ENCODE peak calls at places on chromosomes 16 and 17, in nine cellular contexts. U is progenitor cell of endocrine pancreas; Y is breast epithelium; V is effector CD4-positive, alpha-beta T cell; Q is HEK293T; T is stimulated activated CD4-positive, alpha-beta T cell treated with anti-CD3 and anti-CD28 coated beads, Interleukin-15, amount 100 ng/mL, for 1 hour; W is stimulated activated CD8-positive, alpha-beta memory T cell treated with anti-CD3 and anti-CD28 coated beads, Interleukin-4, amount 100 ng/mL, for 1 hour; B is adrenal gland; A is COR-L47. O is an unnamed sample.
A peak's percentile ranks its signal among the peaks of the same experiment; 100 is the strongest.

GRCh38 chr17:29597361-29598172 is 4.6 kb downstream of the ANKRD13B start:
- DNase-seq in T (no peak), V (no peak), W (no peak), A (no peak), B (no peak), Y (no peak), U (no peak), Q (no peak), O (no peak)

GRCh38 chr17:80220709-80221215 is 535 bp downstream of the SLC26A11 start:
- DNase-seq in W (no peak), Q (peak; percentile 57), V (peak; percentile 10), Y (no peak), T (no peak), U (no peak), A (no peak), B (peak; percentile 63), O (no peak)

GRCh38 chr16:78697426-78697825 is 598.0 kb downstream of the WWOX start:
- DNase-seq in B (no peak), U (no peak), Y (no peak), V (no peak), Q (no peak), T (no peak), A (no peak), W (no peak), O (no peak)

GRCh38 chr16:69286941-69287713 is 24.0 kb upstream of the VPS4A start:
- DNase-seq in W (peak; percentile 3), V (peak; percentile 39), Y (no peak), Q (peak; percentile 22), A (peak; percentile 35), T (no peak), B (peak; percentile 58), U (no peak), O (peak; percentile 48)

GRCh38 chr17:82477934-82478333 is 19.4 kb downstream of the NARF start:
- DNase-seq in Q (no peak), B (no peak), T (no peak), U (no peak), V (no peak), Y (no peak), A (no peak), W (no peak), O (no peak)

GRCh38 chr17:10616502-10617119 is 40.5 kb downstream of the MYH3 start:
- DNase-seq in B (peak; percentile 69), Q (peak; percentile 80), T (peak; percentile 58), V (peak; percentile 50), Y (peak; percentile 50), W (peak; percentile 35), U (peak; percentile 85), A (peak; percentile 2), O (peak; percentile 71)

GRCh38 chr17:29004081-29004692 is 1.6 kb downstream of the SEZ6 start:
- DNase-seq in B (peak; percentile 61), Y (no peak), T (no peak), A (no peak), U (no peak), V (no peak), W (no peak), Q (no peak), O (no peak)

GRCh38 chr16:70738083-70738977 is 52.5 kb upstream of the MTSS2 start:
- DNase-seq in A (no peak), Q (peak; percentile 60), U (no peak), W (no peak), V (no peak), Y (peak; percentile 50), T (no peak), B (peak; percentile 88), O (peak; percentile 68)

GRCh38 chr16:66406534-66407368 is 20.3 kb upstream of the BEAN1 start:
- DNase-seq in Y (peak; percentile 71), B (peak; percentile 86), T (peak; percentile 80), Q (peak; percentile 89), A (peak; percentile 67), U (peak; percentile 81), V (peak; percentile 90), W (peak; percentile 79), O (peak; percentile 88)

GRCh38 chr16:48963901-48964615 is 317.6 kb downstream of the CBLN1 start:
- DNase-seq in V (no peak), A (no peak), B (no peak), Q (no peak), W (no peak), T (no peak), U (no peak), Y (no peak), O (no peak)

GRCh38 chr16:46789075-46789474 is 40.9 kb upstream of the MYLK3 start:
- DNase-seq in Y (no peak), Q (no peak), U (no peak), A (no peak), W (no peak), T (no peak), B (no peak), V (no peak), O (no peak)

GRCh38 chr17:78879679-78880186 is 23.3 kb downstream of the CEP295NL start:
- DNase-seq in A (no peak), B (peak; percentile 50), W (no peak), T (no peak), U (no peak), Y (peak; percentile 57), Q (no peak), V (no peak), O (peak; percentile 70)

GRCh38 chr16:86095131-86095752 is 196.3 kb downstream of the IRF8 start:
- DNase-seq in W (no peak), Y (no peak), A (no peak), V (no peak), T (no peak), U (no peak), Q (no peak), B (no peak), O (no peak)

GRCh38 chr16:8656376-8656775 is 18.0 kb upstream of the ABAT start:
- DNase-seq in T (no peak), W (no peak), V (no peak), Y (no peak), Q (no peak), U (no peak), A (no peak), B (no peak), O (no peak)

O was measured in ureter.